ENCODE peak calls at places on chromosomes 2 and 18, in nine cellular contexts. A is fibroblast of pulmonary artery, W is B cell, H is coronary artery, V is fibroblast of lung, Y is endothelial cell of umbilical vein, P is Caco-2, X is astrocyte of the cerebellum, N is mammary epithelial cell. G is an unnamed sample.

GRCh38 chr2:221572821-221573429 is 821 bp upstream of the EPHA4 start:
- DNase-seq in A (peak; percentile 34), W (no peak), H (peak; percentile 82), V (peak; percentile 48), Y (peak; percentile 71), P (no peak), X (peak; percentile 8), N (peak; percentile 49), G (peak; percentile 87)

GRCh38 chr18:56199580-56200320 is 438.6 kb downstream of the TXNL1 start:
- DNase-seq in A (peak; percentile 46), W (no peak), H (no peak), V (no peak), Y (peak; percentile 97), P (no peak), X (no peak), N (no peak), G (no peak)

GRCh38 chr2:61463769-61464475 is 7.0 kb downstream of the USP34 start:
- DNase-seq in A (no peak), W (no peak), H (no peak), V (no peak), Y (no peak), P (no peak), X (no peak), N (no peak), G (no peak)

GRCh38 chr2:240435955-240436625 is 627 bp downstream of the GPC1 start:
- DNase-seq in A (peak; percentile 8), W (no peak), H (no peak), V (no peak), Y (peak; percentile 22), P (no peak), X (no peak), N (peak; percentile 30), G (no peak)

GRCh38 chr18:46155652-46156051 is 51.5 kb downstream of the HAUS1 start:
- DNase-seq in A (peak; percentile 85), W (no peak), H (no peak), V (peak; percentile 51), Y (no peak), P (no peak), X (peak; percentile 50), N (peak; percentile 88), G (no peak)

GRCh38 chr2:151095463-151095862 is 166.2 kb downstream of the RBM43 start:
- DNase-seq in A (no peak), W (no peak), H (no peak), V (no peak), Y (no peak), P (no peak), X (no peak), N (peak; percentile 8), G (no peak)

GRCh38 chr2:28082131-28082530 is 191.6 kb downstream of the BABAM2 start:
- DNase-seq in A (peak; percentile 54), W (no peak), H (no peak), V (no peak), Y (no peak), P (no peak), X (peak; percentile 52), N (no peak), G (no peak)

GRCh38 chr18:79410731-79411613 is 15.2 kb downstream of the NFATC1 start:
- DNase-seq in A (no peak), W (no peak), H (no peak), V (no peak), Y (no peak), P (no peak), X (no peak), N (no peak), G (no peak)

GRCh38 chr18:13587001-13587400 is 139.4 kb downstream of the FAM210A start:
- DNase-seq in A (no peak), W (no peak), H (no peak), V (no peak), Y (no peak), P (no peak), X (no peak), N (no peak), G (peak; percentile 51)

GRCh38 chr2:174246944-174247381 is 1.4 kb downstream of the OLA1 start:
- DNase-seq in A (no peak), W (no peak), H (no peak), V (no peak), Y (no peak), P (peak; percentile 28), X (no peak), N (no peak), G (no peak)

GRCh38 chr2:75047189-75047812 is 88.9 kb downstream of the POLE4 start:
- DNase-seq in A (peak; percentile 29), W (no peak), H (no peak), V (no peak), Y (no peak), P (no peak), X (peak; percentile 13), N (peak; percentile 47), G (no peak)

GRCh38 chr2:58762176-58762781 is 521.2 kb upstream of the FANCL start:
- DNase-seq in A (peak; percentile 50), W (peak; percentile 57), H (no peak), V (peak; percentile 29), Y (peak; percentile 40), P (peak; percentile 77), X (peak; percentile 63), N (peak; percentile 65), G (no peak)

GRCh38 chr2:24820598-24821432 is 27.6 kb downstream of the CENPO start:
- DNase-seq in A (no peak), W (no peak), H (peak; percentile 60), V (no peak), Y (no peak), P (no peak), X (no peak), N (no peak), G (peak; percentile 73)

GRCh38 chr2:142725386-142725785 is 152.1 kb upstream of the KYNU start:
- DNase-seq in A (no peak), W (no peak), H (no peak), V (no peak), Y (no peak), P (no peak), X (no peak), N (no peak), G (no peak)
- TF ChIP-seq CTCF in A (no peak), W (no peak), H (no peak), V (no peak), Y (no peak), P (no peak), X (no peak), N (no peak), G (no peak)

GRCh38 chr18:11511434-11512095 is 97.8 kb upstream of the SLC35G4 start:
- DNase-seq in A (no peak), W (no peak), H (no peak), V (no peak), Y (no peak), P (no peak), X (no peak), N (no peak), G (no peak)

GRCh38 chr18:11516988-11517630 is 92.3 kb upstream of the SLC35G4 start:
- DNase-seq in A (no peak), W (no peak), H (no peak), V (peak; percentile 32), Y (no peak), P (no peak), X (no peak), N (no peak), G (no peak)

GRCh38 chr18:11514267-11514666 is 95.1 kb upstream of the SLC35G4 start:
- DNase-seq in A (no peak), W (no peak), H (no peak), V (no peak), Y (no peak), P (no peak), X (no peak), N (no peak), G (no peak)

GRCh38 chr18:11506871-11507270 is 102.5 kb upstream of the SLC35G4 start:
- DNase-seq in A (no peak), W (no peak), H (no peak), V (no peak), Y (no peak), P (no peak), X (no peak), N (no peak), G (no peak)

GRCh38 chr18:11512096-11513030 is 97.0 kb upstream of the SLC35G4 start:
- DNase-seq in A (peak; percentile 27), W (no peak), H (no peak), V (peak; percentile 27), Y (no peak), P (peak; percentile 49), X (no peak), N (peak; percentile 51), G (no peak)
- TF ChIP-seq CTCF in A (peak; percentile 11), W (no peak), H (no peak), V (no peak), Y (no peak), P (no peak), X (peak; percentile 47), N (peak; percentile 76), G (peak; percentile 60)

GRCh38 chr2:195850764-195851163 is 193.7 kb downstream of the SLC39A10 start:
- DNase-seq in A (no peak), W (no peak), H (no peak), V (no peak), Y (no peak), P (no peak), X (no peak), N (no peak), G (no peak)

GRCh38 chr2:195842932-195843331 is 185.9 kb downstream of the SLC39A10 start:
- DNase-seq in A (no peak), W (no peak), H (no peak), V (no peak), Y (no peak), P (no peak), X (no peak), N (no peak), G (no peak)

DNA sequence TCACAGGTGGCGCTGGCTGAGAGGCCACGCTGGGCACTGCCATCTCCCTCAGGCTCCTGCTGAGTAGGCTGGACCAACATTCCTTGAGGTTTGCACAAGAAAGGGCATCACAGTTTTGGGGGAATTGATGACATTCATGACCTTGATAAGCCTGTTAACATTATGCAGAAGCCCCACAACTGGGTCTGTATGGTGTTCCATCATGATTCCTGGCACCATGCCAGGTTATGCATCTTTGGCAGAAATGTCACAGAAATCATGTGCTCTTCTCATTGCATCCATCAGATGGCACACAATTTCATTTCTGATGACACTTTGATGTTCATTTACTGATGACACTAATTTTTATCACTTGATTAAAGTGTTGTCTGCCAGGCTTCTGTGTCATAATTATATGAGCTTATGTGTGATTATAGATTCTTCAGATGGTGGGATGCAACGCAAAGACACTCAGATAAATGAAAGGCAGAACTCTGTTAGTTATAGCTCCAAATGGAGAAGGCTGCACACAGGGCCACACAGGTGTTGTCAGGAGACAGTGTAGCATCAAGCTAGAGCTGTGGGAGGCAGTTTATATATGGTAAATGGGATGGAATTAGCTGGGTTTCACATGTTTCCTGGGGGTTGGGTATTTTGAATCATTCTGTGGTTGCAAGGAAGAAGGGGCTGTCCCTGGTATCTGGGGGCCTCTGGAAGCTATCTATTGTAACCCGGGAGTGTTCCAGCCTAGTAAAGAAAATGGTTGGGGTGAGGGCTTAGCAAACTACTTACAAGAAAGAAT is 191.3 kb downstream of the SLC39A10 start:
- DNase-seq in A (no peak), W (no peak), H (no peak), V (no peak), Y (no peak), P (no peak), X (no peak), N (no peak), G (no peak)
- TF ChIP-seq CTCF in A (no peak), W (no peak), H (no peak), V (no peak), Y (no peak), P (no peak), X (no peak), N (no peak), G (peak; percentile 8)

DNA sequence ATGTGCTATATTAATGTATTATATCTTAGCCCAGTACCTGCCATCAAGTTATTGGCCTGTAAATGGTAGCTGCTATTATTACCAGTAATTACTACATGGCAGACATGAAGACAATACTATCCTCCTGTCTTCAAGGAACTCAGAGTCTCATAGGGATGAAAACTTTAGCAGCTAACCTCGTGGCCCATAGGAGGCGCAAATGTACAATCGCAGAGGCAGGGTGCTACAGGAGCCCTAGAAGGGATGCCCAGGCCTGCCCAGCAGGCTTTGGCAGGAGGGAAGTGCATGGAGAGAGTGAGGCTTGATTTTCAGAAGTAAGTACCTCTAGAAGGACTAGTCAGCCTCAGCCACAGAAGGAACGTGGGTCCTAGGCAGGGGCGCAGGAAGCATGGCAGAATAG is 44.7 kb upstream of the KIDINS220 start:
- DNase-seq in A (peak; percentile 49), W (no peak), H (no peak), V (peak; percentile 43), Y (no peak), P (no peak), X (no peak), N (peak; percentile 39), G (no peak)
- TF ChIP-seq CTCF in A (peak; percentile 52), W (no peak), H (no peak), V (peak; percentile 31), Y (peak; percentile 26), P (no peak), X (peak; percentile 30), N (peak; percentile 53), G (peak; percentile 30)

G was measured in osteocyte.